ENCODE peak calls at places on chromosomes 4 and X, in nine cellular contexts. H, L, D, I, V, Q, S, R and G are unnamed samples.

GRCh38 chr4:44210750-44211149 is 237.9 kb downstream of the KCTD8 start:
- DNase-seq in H (no peak), L (no peak), D (no peak), I (no peak), V (no peak), Q (no peak), S (no peak), R (no peak), G (no peak)

GRCh38 chr4:56641494-56642051 is 39.5 kb downstream of the HOPX start:
- DNase-seq in H (no peak), L (peak; percentile 83), D (no peak), I (peak; percentile 77), V (no peak), Q (no peak), S (peak; percentile 94), R (peak; percentile 93), G (peak; percentile 51)

GRCh38 chr4:128390475-128390996 is 102.9 kb upstream of the PGRMC2 start:
- DNase-seq in H (no peak), L (no peak), D (no peak), I (no peak), V (no peak), Q (no peak), S (no peak), R (no peak), G (no peak)

GRCh38 chrX:154730271-154730883 is 20.5 kb downstream of the GAB3 start:
- DNase-seq in H (peak; percentile 26), L (no peak), D (no peak), I (no peak), V (no peak), Q (peak; percentile 22), S (peak; percentile 68), R (peak; percentile 86), G (peak; percentile 54)

GRCh38 chr4:92091335-92091734 is 212.4 kb upstream of the GRID2 start:
- DNase-seq in H (no peak), L (no peak), D (peak; percentile 5), I (no peak), V (no peak), Q (no peak), S (no peak), R (peak; percentile 1), G (no peak)

GRCh38 chr4:12538162-12538561 is 946.0 kb downstream of the RAB28 start:
- DNase-seq in H (no peak), L (no peak), D (no peak), I (no peak), V (no peak), Q (no peak), S (no peak), R (no peak), G (no peak)

GRCh38 chrX:154018518-154019060 is 1.1 kb downstream of the IRAK1 start:
- DNase-seq in H (no peak), L (no peak), D (peak; percentile 17), I (no peak), V (no peak), Q (no peak), S (no peak), R (no peak), G (no peak)

GRCh38 chr4:4440333-4441061 is 53.6 kb downstream of the NSG1 start:
- DNase-seq in H (no peak), L (no peak), D (no peak), I (no peak), V (no peak), Q (no peak), S (no peak), R (no peak), G (no peak)

GRCh38 chr4:32775049-32775448 is 2054.9 kb downstream of the PCDH7 start:
- DNase-seq in H (no peak), L (no peak), D (peak; percentile 58), I (no peak), V (peak; percentile 29), Q (no peak), S (peak; percentile 11), R (peak; percentile 67), G (peak; percentile 10)

GRCh38 chrX:64456828-64457227 is 61.6 kb upstream of the MTMR8 start:
- DNase-seq in H (no peak), L (no peak), D (no peak), I (no peak), V (no peak), Q (no peak), S (no peak), R (no peak), G (no peak)

GRCh38 chr4:41424541-41424940 is 113.4 kb upstream of the LIMCH1 start:
- DNase-seq in H (no peak), L (no peak), D (no peak), I (no peak), V (no peak), Q (no peak), S (no peak), R (no peak), G (no peak)

GRCh38 chr4:156505341-156505955 is 466.2 kb downstream of the PDGFC start:
- DNase-seq in H (no peak), L (no peak), D (no peak), I (no peak), V (no peak), Q (no peak), S (no peak), R (peak; percentile 23), G (peak; percentile 34)

GRCh38 chr4:162274354-162274753 is 110.6 kb upstream of the FSTL5 start:
- DNase-seq in H (no peak), L (no peak), D (no peak), I (no peak), V (peak; percentile 55), Q (no peak), S (peak; percentile 3), R (peak; percentile 3), G (no peak)

GRCh38 chr4:125736057-125736456 is 421.3 kb downstream of the FAT4 start:
- DNase-seq in H (no peak), L (no peak), D (no peak), I (no peak), V (no peak), Q (no peak), S (peak; percentile 80), R (peak; percentile 95), G (peak; percentile 71)

GRCh38 chrX:118519411-118520205 is 24.0 kb downstream of the DOCK11 start:
- DNase-seq in H (no peak), L (no peak), D (no peak), I (no peak), V (no peak), Q (no peak), S (peak; percentile 71), R (peak; percentile 71), G (no peak)

GRCh38 chr4:181479145-181479544 is 764.1 kb upstream of the TENM3 start:
- DNase-seq in H (no peak), L (no peak), D (no peak), I (no peak), V (no peak), Q (no peak), S (no peak), R (no peak), G (no peak)

GRCh38 chr4:71261001-71261400 is 77.8 kb upstream of the SLC4A4 start:
- DNase-seq in H (no peak), L (no peak), D (no peak), I (no peak), V (no peak), Q (no peak), S (no peak), R (no peak), G (no peak)

DNA sequence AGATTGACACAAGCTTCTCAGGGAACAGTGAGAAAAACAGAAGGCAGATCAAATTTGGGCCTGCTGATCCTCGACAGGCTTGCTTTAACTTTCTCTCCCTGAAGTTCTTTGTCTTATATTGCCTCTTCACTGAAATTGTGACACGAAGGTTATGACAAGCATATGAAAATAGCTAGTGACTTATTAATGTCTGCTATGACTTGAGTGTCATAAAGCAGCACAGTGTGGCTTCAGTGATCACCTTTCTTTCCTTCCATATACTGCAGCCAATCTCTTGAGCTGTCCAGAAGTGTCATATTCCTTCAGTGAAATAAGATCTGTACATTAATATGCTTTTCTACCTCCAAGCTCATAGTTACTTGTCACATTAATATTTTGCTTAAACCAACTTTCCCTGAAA is 870.2 kb downstream of the C4orf33 start:
- DNase-seq in H (no peak), L (no peak), D (no peak), I (no peak), V (no peak), Q (no peak), S (no peak), R (no peak), G (no peak)
- TF ChIP-seq CTCF in H (no peak), L (no peak), D (no peak), I (no peak), V (no peak), Q (no peak), S (no peak), R (no peak), G (no peak)

DNA sequence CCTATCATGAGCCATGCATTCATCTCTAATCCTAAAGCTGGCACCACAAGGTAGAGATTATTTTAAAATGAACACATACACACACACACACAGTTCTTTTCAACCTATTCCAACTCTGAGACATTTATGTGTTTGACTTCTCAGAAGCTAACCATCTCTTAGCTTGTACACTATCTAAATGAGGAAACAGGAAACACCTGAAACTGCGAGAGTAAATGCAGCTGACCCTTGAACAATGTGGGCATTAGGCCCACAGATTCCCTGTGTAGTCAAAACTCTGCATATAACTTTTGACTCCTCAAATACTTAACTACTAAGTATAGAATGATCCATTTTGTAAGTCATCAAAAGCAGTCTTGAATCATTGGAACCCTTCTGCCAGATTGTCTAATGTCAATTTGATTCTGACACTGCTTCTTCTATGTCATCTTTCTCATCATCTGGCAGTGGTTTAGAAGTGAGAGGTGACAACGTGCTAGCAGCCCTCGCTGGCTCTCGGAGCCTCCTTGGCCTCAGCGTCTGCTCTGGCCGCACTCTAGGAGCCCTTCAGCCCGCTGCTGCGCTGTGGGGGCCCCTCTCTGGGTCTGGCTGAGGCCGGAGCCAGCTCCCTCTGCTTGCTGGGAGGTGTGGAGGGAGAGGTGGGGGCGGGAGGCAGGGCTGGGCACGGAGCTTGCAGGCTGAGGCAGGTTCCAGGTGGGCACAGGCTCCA is 21.4 kb upstream of the IL15 start:
- DNase-seq in H (no peak), L (no peak), D (no peak), I (no peak), V (no peak), Q (no peak), S (no peak), R (no peak), G (no peak)
- H3K4me3 ChIP-seq in H (no peak overlapping the region), L (no peak overlapping the region), D (no peak overlapping the region), I (no peak overlapping the region), V (no peak overlapping the region), Q (no peak overlapping the region), S (no peak overlapping the region), R (no peak overlapping the region), G (no peak overlapping the region)

DNA sequence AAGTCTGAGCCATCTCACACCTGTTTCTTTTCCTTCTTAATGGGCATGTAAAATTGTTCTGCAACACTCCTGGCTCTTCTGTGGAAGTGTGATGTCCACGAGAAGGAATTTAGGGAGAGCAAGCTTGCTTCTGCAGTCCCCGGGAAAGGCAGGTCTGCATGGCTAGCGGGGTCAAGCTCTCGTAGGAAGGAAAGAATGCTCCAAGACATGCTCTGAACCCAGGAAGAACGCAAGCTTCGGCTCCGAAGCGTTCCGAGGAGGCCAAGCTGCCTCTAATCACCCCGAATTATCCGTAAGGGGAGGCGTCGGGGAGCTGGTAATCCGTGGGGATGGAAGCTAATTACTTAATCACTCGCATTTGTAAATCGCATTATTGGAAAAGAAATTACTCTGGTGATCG is 177.7 kb downstream of the CRLF2 start:
- DNase-seq in H (no peak), L (no peak), D (no peak), I (no peak), V (no peak), Q (no peak), S (no peak), R (no peak), G (no peak)
- TF ChIP-seq CTCF in H (no peak), L (no peak), D (no peak), I (no peak), V (no peak), Q (no peak), S (no peak), R (no peak), G (no peak)

GRCh38 chr4:47705326-47705981 is 132.4 kb downstream of the CORIN start:
- DNase-seq in H (no peak), L (no peak), D (peak; percentile 42), I (no peak), V (no peak), Q (no peak), S (peak; percentile 38), R (peak; percentile 78), G (no peak)
- H3K4me3 ChIP-seq in H (no peak overlapping the region), L (no peak overlapping the region), D (no peak overlapping the region), I (no peak overlapping the region), V (no peak overlapping the region), Q (no peak overlapping the region), S (no peak overlapping the region), R (no peak overlapping the region), G (no peak overlapping the region)